ENCODE peak calls at places on chromosomes 7 and 10, in seven cellular contexts. One of them, this sample, is unnamed.

GRCh38 chr7:155221547-155221946 is 76.1 kb upstream of the INSIG1 start:
- ATAC-seq in K562: no peak
- ATAC-seq in HCT116: no peak
- ATAC-seq in upper lobe of left lung: no peak
- ATAC-seq in GM23338: no peak
- ATAC-seq in Panc1: no peak
- ATAC-seq in HepG2: no peak
- ATAC-seq in this sample: no peak

GRCh38 chr7:47587976-47588375 is 6.1 kb upstream of the TNS3 start:
- ATAC-seq in K562: no peak
- ATAC-seq in HepG2: no peak
- ATAC-seq in HCT116: no peak
- ATAC-seq in Panc1: no peak
- ATAC-seq in upper lobe of left lung: no peak
- ATAC-seq in GM23338: no peak
- ATAC-seq in this sample: no peak

GRCh38 chr10:48251152-48251524 is 23.4 kb downstream of the FRMPD2 start:
- ATAC-seq in GM23338: no peak
- ATAC-seq in HepG2: peak; percentile 44
- ATAC-seq in upper lobe of left lung: peak; percentile 24
- ATAC-seq in K562: no peak
- ATAC-seq in Panc1: peak; percentile 43
- ATAC-seq in HCT116: no peak
- ATAC-seq in this sample: no peak

GRCh38 chr10:1119501-1119900 is 63.3 kb downstream of the WDR37 start:
- ATAC-seq in Panc1: no peak
- ATAC-seq in upper lobe of left lung: no peak
- ATAC-seq in HepG2: no peak
- ATAC-seq in K562: no peak
- ATAC-seq in GM23338: no peak
- ATAC-seq in HCT116: no peak
- ATAC-seq in this sample: no peak

GRCh38 chr10:6957851-6958250 is 377.8 kb upstream of the PRKCQ start:
- ATAC-seq in K562: no peak
- ATAC-seq in HepG2: no peak
- ATAC-seq in upper lobe of left lung: no peak
- ATAC-seq in HCT116: no peak
- ATAC-seq in Panc1: no peak
- ATAC-seq in GM23338: no peak
- ATAC-seq in this sample: no peak

GRCh38 chr7:24401628-24402593 is 117.9 kb downstream of the NPY start:
- ATAC-seq in HepG2: peak; percentile 56
- ATAC-seq in GM23338: peak; percentile 20
- ATAC-seq in HCT116: peak; percentile 78
- ATAC-seq in K562: peak; percentile 63
- ATAC-seq in upper lobe of left lung: no peak
- ATAC-seq in Panc1: peak; percentile 79
- ATAC-seq in this sample: no peak

GRCh38 chr7:50262916-50263690 is 41.4 kb upstream of the IKZF1 start:
- ATAC-seq in Panc1: no peak
- ATAC-seq in HepG2: no peak
- ATAC-seq in K562: peak; percentile 86
- ATAC-seq in upper lobe of left lung: no peak
- ATAC-seq in HCT116: no peak
- ATAC-seq in GM23338: no peak
- ATAC-seq in this sample: no peak

GRCh38 chr10:73586583-73586984 is 4.6 kb downstream of the USP54 start:
- ATAC-seq in Panc1: peak; percentile 63
- ATAC-seq in GM23338: no peak
- ATAC-seq in upper lobe of left lung: peak; percentile 77
- ATAC-seq in K562: peak; percentile 64
- ATAC-seq in HepG2: peak; percentile 83
- ATAC-seq in HCT116: no peak
- ATAC-seq in this sample: peak; percentile 56

GRCh38 chr10:129382401-129382800 is 84.6 kb upstream of the MGMT start:
- ATAC-seq in HCT116: no peak
- ATAC-seq in upper lobe of left lung: no peak
- ATAC-seq in K562: no peak
- ATAC-seq in HepG2: no peak
- ATAC-seq in Panc1: no peak
- ATAC-seq in GM23338: no peak
- ATAC-seq in this sample: no peak

GRCh38 chr10:70478191-70479160 is at the start of gene PALD1:
- ATAC-seq in GM23338: peak; percentile 70
- ATAC-seq in HCT116: peak; percentile 77
- ATAC-seq in HepG2: peak; percentile 21
- ATAC-seq in Panc1: peak; percentile 72
- ATAC-seq in upper lobe of left lung: peak; percentile 41
- ATAC-seq in K562: peak; percentile 28
- ATAC-seq in this sample: peak; percentile 73
- H3K4me1 ChIP-seq in GM23338: peaks cover 28% of the 10 kb centered on the region
- H3K4me1 ChIP-seq in HCT116: peaks cover 61% of the 10 kb centered on the region
- H3K4me1 ChIP-seq in HepG2: peaks cover 15% of the 10 kb centered on the region
- H3K4me1 ChIP-seq in Panc1: peaks cover 10% of the 10 kb centered on the region
- H3K4me1 ChIP-seq in upper lobe of left lung: peaks cover 64% of the 10 kb centered on the region
- H3K4me1 ChIP-seq in K562: no peaks in the 10 kb centered on the region
- H3K4me1 ChIP-seq in this sample: peaks cover 61% of the 10 kb centered on the region

GRCh38 chr10:104501449-104501848 is 139.6 kb upstream of the SORCS3 start:
- ATAC-seq in upper lobe of left lung: no peak
- ATAC-seq in Panc1: no peak
- ATAC-seq in K562: no peak
- ATAC-seq in HepG2: no peak
- ATAC-seq in HCT116: no peak
- ATAC-seq in GM23338: no peak
- ATAC-seq in this sample: no peak
- TF ChIP-seq POLR2AphosphoS5 in upper lobe of left lung: no peak
- TF ChIP-seq POLR2AphosphoS5 in Panc1: no peak
- TF ChIP-seq POLR2AphosphoS5 in K562: no peak
- TF ChIP-seq POLR2AphosphoS5 in HepG2: no peak
- TF ChIP-seq POLR2AphosphoS5 in HCT116: no peak
- TF ChIP-seq POLR2AphosphoS5 in GM23338: no peak
- TF ChIP-seq POLR2AphosphoS5 in this sample: no peak

GRCh38 chr7:74362262-74362661 is 73.1 kb downstream of the CLIP2 start:
- ATAC-seq in HCT116: no peak
- ATAC-seq in GM23338: no peak
- ATAC-seq in upper lobe of left lung: no peak
- ATAC-seq in Panc1: no peak
- ATAC-seq in HepG2: no peak
- ATAC-seq in K562: no peak
- ATAC-seq in this sample: no peak

GRCh38 chr7:74356589-74357315 is 67.5 kb downstream of the CLIP2 start:
- ATAC-seq in K562: no peak
- ATAC-seq in upper lobe of left lung: no peak
- ATAC-seq in Panc1: peak; percentile 29
- ATAC-seq in HCT116: no peak
- ATAC-seq in GM23338: peak; percentile 59
- ATAC-seq in HepG2: no peak
- ATAC-seq in this sample: no peak

GRCh38 chr7:74364061-74364460 is 74.9 kb downstream of the CLIP2 start:
- ATAC-seq in HepG2: peak; percentile 38
- ATAC-seq in K562: peak; percentile 68
- ATAC-seq in Panc1: peak; percentile 78
- ATAC-seq in GM23338: peak; percentile 59
- ATAC-seq in upper lobe of left lung: no peak
- ATAC-seq in HCT116: peak; percentile 74
- ATAC-seq in this sample: no peak

GRCh38 chr7:74355091-74355490 is 65.9 kb downstream of the CLIP2 start:
- ATAC-seq in upper lobe of left lung: peak; percentile 49
- ATAC-seq in GM23338: no peak
- ATAC-seq in HCT116: peak; percentile 91
- ATAC-seq in Panc1: peak; percentile 85
- ATAC-seq in K562: peak; percentile 79
- ATAC-seq in HepG2: no peak
- ATAC-seq in this sample: no peak

DNA sequence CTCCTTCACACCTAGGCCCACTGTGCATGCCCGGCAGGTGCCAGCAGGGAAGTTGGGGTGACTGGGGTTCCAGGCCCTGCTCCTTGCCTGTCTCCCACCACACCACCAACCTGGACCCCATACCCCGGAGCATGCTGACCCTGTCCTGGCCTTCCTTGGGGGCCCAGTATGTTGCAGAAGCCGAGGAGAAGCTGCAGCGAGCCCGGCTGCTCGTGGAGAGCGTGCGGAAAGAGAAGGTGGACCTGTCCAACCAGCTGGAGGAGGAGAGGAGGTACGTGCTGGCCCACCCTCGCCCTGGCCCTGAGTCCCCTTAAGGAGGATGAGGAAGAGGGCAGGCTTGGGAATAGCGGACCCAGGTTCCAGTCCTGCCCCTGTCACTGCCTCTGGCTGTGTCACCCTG is 70.8 kb downstream of the CLIP2 start:
- ATAC-seq in HepG2: no peak
- ATAC-seq in upper lobe of left lung: no peak
- ATAC-seq in Panc1: no peak
- ATAC-seq in K562: no peak
- ATAC-seq in HCT116: no peak
- ATAC-seq in GM23338: no peak
- ATAC-seq in this sample: no peak
- H3K27ac ChIP-seq in HepG2: no peak overlapping the region
- H3K27ac ChIP-seq in upper lobe of left lung: no peak overlapping the region
- H3K27ac ChIP-seq in Panc1: no peak overlapping the region
- H3K27ac ChIP-seq in K562: no peak overlapping the region
- H3K27ac ChIP-seq in HCT116: no peak overlapping the region
- H3K27ac ChIP-seq in GM23338: no peak overlapping the region
- H3K27ac ChIP-seq in this sample: no peak overlapping the region

GRCh38 chr7:139084709-139085108 is 24.8 kb downstream of the ZC3HAV1 start:
- ATAC-seq in HCT116: no peak
- ATAC-seq in K562: no peak
- ATAC-seq in upper lobe of left lung: no peak
- ATAC-seq in Panc1: no peak
- ATAC-seq in GM23338: no peak
- ATAC-seq in HepG2: no peak
- ATAC-seq in this sample: no peak

GRCh38 chr7:139080905-139081304 is 28.6 kb downstream of the ZC3HAV1 start:
- ATAC-seq in K562: no peak
- ATAC-seq in HepG2: no peak
- ATAC-seq in upper lobe of left lung: no peak
- ATAC-seq in Panc1: no peak
- ATAC-seq in HCT116: no peak
- ATAC-seq in GM23338: no peak
- ATAC-seq in this sample: no peak

GRCh38 chr7:139079861-139080260 is 29.7 kb downstream of the ZC3HAV1 start:
- ATAC-seq in K562: no peak
- ATAC-seq in GM23338: no peak
- ATAC-seq in upper lobe of left lung: no peak
- ATAC-seq in HCT116: no peak
- ATAC-seq in HepG2: no peak
- ATAC-seq in Panc1: no peak
- ATAC-seq in this sample: no peak

GRCh38 chr7:139078911-139079310 is 30.6 kb downstream of the ZC3HAV1 start:
- ATAC-seq in Panc1: no peak
- ATAC-seq in HCT116: no peak
- ATAC-seq in HepG2: no peak
- ATAC-seq in upper lobe of left lung: no peak
- ATAC-seq in K562: no peak
- ATAC-seq in GM23338: no peak
- ATAC-seq in this sample: no peak

DNA sequence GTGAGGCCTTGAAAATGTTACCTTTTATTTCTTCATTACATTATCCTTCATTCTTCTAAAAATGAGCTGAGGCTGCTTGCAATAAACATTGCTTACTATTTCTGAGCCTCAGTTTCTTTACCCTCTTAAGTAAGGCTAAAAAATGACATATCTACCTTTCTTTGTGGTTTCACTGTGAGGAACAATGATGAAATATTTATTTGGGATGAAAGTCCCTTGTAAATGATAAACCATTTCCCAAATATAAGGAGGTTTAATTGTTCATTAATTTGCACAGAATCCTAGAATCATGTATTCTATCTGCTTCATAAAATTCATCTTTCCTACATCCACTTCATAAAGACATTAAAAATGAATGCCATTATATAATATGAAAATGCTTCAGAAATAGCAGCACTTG is 27.9 kb downstream of the ZC3HAV1 start:
- ATAC-seq in upper lobe of left lung: no peak
- ATAC-seq in K562: no peak
- ATAC-seq in Panc1: no peak
- ATAC-seq in GM23338: no peak
- ATAC-seq in HCT116: no peak
- ATAC-seq in HepG2: no peak
- ATAC-seq in this sample: no peak
- H3K4me1 ChIP-seq in upper lobe of left lung: peaks cover 13% of the 10 kb centered on the region
- H3K4me1 ChIP-seq in K562: no peaks in the 10 kb centered on the region
- H3K4me1 ChIP-seq in Panc1: no peaks in the 10 kb centered on the region
- H3K4me1 ChIP-seq in GM23338: no peaks in the 10 kb centered on the region
- H3K4me1 ChIP-seq in HCT116: no peaks in the 10 kb centered on the region
- H3K4me1 ChIP-seq in HepG2: peaks cover 10% of the 10 kb centered on the region
- H3K4me1 ChIP-seq in this sample: no peaks in the 10 kb centered on the region

GRCh38 chr7:45890902-45891461 is 2.7 kb downstream of the IGFBP1 start:
- ATAC-seq in upper lobe of left lung: no peak
- ATAC-seq in HCT116: peak; percentile 40
- ATAC-seq in GM23338: no peak
- ATAC-seq in K562: no peak
- ATAC-seq in HepG2: no peak
- ATAC-seq in Panc1: no peak
- ATAC-seq in this sample: no peak
- TF ChIP-seq POLR2AphosphoS5 in upper lobe of left lung: no peak
- TF ChIP-seq POLR2AphosphoS5 in HCT116: no peak
- TF ChIP-seq POLR2AphosphoS5 in GM23338: no peak
- TF ChIP-seq POLR2AphosphoS5 in K562: no peak
- TF ChIP-seq POLR2AphosphoS5 in HepG2: peak; percentile 1
- TF ChIP-seq POLR2AphosphoS5 in Panc1: no peak
- TF ChIP-seq POLR2AphosphoS5 in this sample: no peak

GRCh38 chr10:70589762-70590662 is 12.5 kb downstream of the PRF1 start:
- ATAC-seq in K562: peak; percentile 29
- ATAC-seq in HCT116: no peak
- ATAC-seq in GM23338: no peak
- ATAC-seq in Panc1: no peak
- ATAC-seq in HepG2: no peak
- ATAC-seq in upper lobe of left lung: no peak
- ATAC-seq in this sample: no peak

GRCh38 chr10:70587045-70587658 is 15.4 kb downstream of the PRF1 start:
- ATAC-seq in HepG2: no peak
- ATAC-seq in K562: no peak
- ATAC-seq in upper lobe of left lung: no peak
- ATAC-seq in GM23338: no peak
- ATAC-seq in HCT116: no peak
- ATAC-seq in Panc1: no peak
- ATAC-seq in this sample: no peak

GRCh38 chr10:70586348-70586930 is 16.1 kb downstream of the PRF1 start:
- ATAC-seq in upper lobe of left lung: peak; percentile 41
- ATAC-seq in Panc1: no peak
- ATAC-seq in K562: no peak
- ATAC-seq in HepG2: no peak
- ATAC-seq in GM23338: no peak
- ATAC-seq in HCT116: no peak
- ATAC-seq in this sample: no peak

GRCh38 chr10:70588852-70589570 is 13.5 kb downstream of the PRF1 start:
- ATAC-seq in HCT116: no peak
- ATAC-seq in Panc1: no peak
- ATAC-seq in GM23338: no peak
- ATAC-seq in upper lobe of left lung: no peak
- ATAC-seq in K562: peak; percentile 22
- ATAC-seq in HepG2: no peak
- ATAC-seq in this sample: no peak

DNA sequence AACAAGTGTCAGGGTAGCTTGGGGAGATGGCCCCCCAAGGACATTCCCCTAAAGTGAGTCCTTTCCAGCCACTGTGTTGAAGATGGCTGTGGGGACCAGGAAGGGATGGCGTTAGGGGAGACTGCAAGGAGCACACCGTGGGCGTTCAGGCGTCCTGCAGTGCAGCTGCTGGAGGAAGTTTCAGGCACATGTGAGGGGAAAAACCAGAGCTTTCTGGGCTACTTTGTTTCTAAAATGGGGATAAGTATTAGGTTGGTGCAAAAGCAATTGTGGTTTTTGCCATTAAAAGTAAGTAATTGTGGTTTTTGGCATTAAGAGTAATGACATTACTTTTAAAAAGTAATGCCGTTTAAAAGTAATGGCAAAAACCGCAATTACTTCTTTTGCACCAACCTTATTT is 14.3 kb downstream of the PRF1 start:
- ATAC-seq in HCT116: no peak
- ATAC-seq in upper lobe of left lung: no peak
- ATAC-seq in Panc1: no peak
- ATAC-seq in K562: no peak
- ATAC-seq in GM23338: no peak
- ATAC-seq in HepG2: no peak
- ATAC-seq in this sample: no peak
- H3K27ac ChIP-seq in HCT116: no peak overlapping the region
- H3K27ac ChIP-seq in upper lobe of left lung: no peak overlapping the region
- H3K27ac ChIP-seq in Panc1: no peak overlapping the region
- H3K27ac ChIP-seq in K562: no peak overlapping the region
- H3K27ac ChIP-seq in GM23338: no peak overlapping the region
- H3K27ac ChIP-seq in HepG2: no peak overlapping the region
- H3K27ac ChIP-seq in this sample: no peak overlapping the region